ENCODE peak calls at places on chromosomes 3 and 15, in nine cellular contexts. Z, D, Q, O, I, W, U, R and B are unnamed samples.

GRCh38 chr3:4986611-4987373 is 7.6 kb downstream of the BHLHE40 start:
- DNase-seq in Z (peak; percentile 99), D (peak; percentile 60), Q (peak; percentile 98), O (peak; percentile 60), I (peak; percentile 94), W (peak; percentile 97), U (peak; percentile 98), R (peak; percentile 40), B (no peak)

GRCh38 chr3:127134466-127134865 is 58.5 kb upstream of the PRR23E start:
- DNase-seq in Z (no peak), D (no peak), Q (no peak), O (no peak), I (no peak), W (no peak), U (no peak), R (no peak), B (no peak)

GRCh38 chr15:74307827-74308642 is 59.4 kb downstream of the CYP11A1 start:
- DNase-seq in Z (peak; percentile 47), D (no peak), Q (peak; percentile 49), O (no peak), I (peak; percentile 77), W (peak; percentile 56), U (peak; percentile 56), R (no peak), B (no peak)

GRCh38 chr3:143333367-143333766 is 213.8 kb downstream of the CHST2 start:
- DNase-seq in Z (no peak), D (no peak), Q (no peak), O (no peak), I (no peak), W (no peak), U (no peak), R (no peak), B (no peak)

GRCh38 chr3:37920156-37920686 is 58.5 kb downstream of the CTDSPL start:
- DNase-seq in Z (no peak), D (no peak), Q (no peak), O (no peak), I (no peak), W (no peak), U (no peak), R (no peak), B (no peak)

GRCh38 chr3:157447026-157447694 is 10.5 kb downstream of the PTX3 start:
- DNase-seq in Z (no peak), D (no peak), Q (peak; percentile 4), O (no peak), I (no peak), W (no peak), U (peak; percentile 21), R (no peak), B (no peak)

GRCh38 chr15:33729648-33730047 is 238.6 kb upstream of the CHRM5 start:
- DNase-seq in Z (no peak), D (no peak), Q (peak; percentile 6), O (no peak), I (no peak), W (no peak), U (peak; percentile 16), R (no peak), B (no peak)

GRCh38 chr3:100629728-100630127 is 20.3 kb downstream of the ADGRG7 start:
- DNase-seq in Z (no peak), D (no peak), Q (no peak), O (no peak), I (no peak), W (no peak), U (no peak), R (no peak), B (no peak)

GRCh38 chr3:69052567-69052898 is 400 bp upstream of the TMF1 start:
- DNase-seq in Z (no peak), D (no peak), Q (no peak), O (no peak), I (no peak), W (no peak), U (no peak), R (no peak), B (no peak)

GRCh38 chr3:46708401-46709146 is 7.4 kb downstream of the TMIE start:
- DNase-seq in Z (no peak), D (no peak), Q (no peak), O (no peak), I (no peak), W (peak; percentile 9), U (no peak), R (no peak), B (no peak)

GRCh38 chr15:38864827-38865604 is 300.4 kb upstream of the RASGRP1 start:
- DNase-seq in Z (peak; percentile 58), D (no peak), Q (no peak), O (no peak), I (no peak), W (peak; percentile 28), U (no peak), R (no peak), B (no peak)

GRCh38 chr3:164791263-164791662 is 287.0 kb downstream of the SI start:
- DNase-seq in Z (no peak), D (no peak), Q (no peak), O (no peak), I (no peak), W (no peak), U (no peak), R (no peak), B (no peak)

GRCh38 chr3:66029443-66029842 is 9.3 kb downstream of the MAGI1 start:
- DNase-seq in Z (no peak), D (no peak), Q (no peak), O (no peak), I (no peak), W (no peak), U (no peak), R (no peak), B (no peak)

GRCh38 chr3:151878445-151878844 is 5.0 kb downstream of the SUCNR1 start:
- DNase-seq in Z (no peak), D (no peak), Q (no peak), O (no peak), I (no peak), W (no peak), U (no peak), R (no peak), B (no peak)

GRCh38 chr15:94747510-94747909 is 516.1 kb downstream of the MCTP2 start:
- DNase-seq in Z (no peak), D (no peak), Q (no peak), O (no peak), I (no peak), W (no peak), U (no peak), R (no peak), B (no peak)

GRCh38 chr15:74664028-74664616 is 31.7 kb downstream of the EDC3 start:
- DNase-seq in Z (peak; percentile 20), D (no peak), Q (no peak), O (no peak), I (no peak), W (peak; percentile 24), U (no peak), R (no peak), B (no peak)

GRCh38 chr15:45549831-45550230 is 27.3 kb upstream of the SLC30A4 start:
- DNase-seq in Z (no peak), D (no peak), Q (no peak), O (no peak), I (no peak), W (no peak), U (no peak), R (no peak), B (no peak)

GRCh38 chr3:23256741-23257435 is 53.8 kb downstream of the UBE2E2 start:
- DNase-seq in Z (no peak), D (no peak), Q (no peak), O (no peak), I (no peak), W (no peak), U (no peak), R (no peak), B (no peak)

GRCh38 chr15:66566963-66567531 is 1.2 kb upstream of the LCTL start:
- DNase-seq in Z (peak; percentile 77), D (peak; percentile 9), Q (peak; percentile 58), O (no peak), I (peak; percentile 87), W (peak; percentile 46), U (peak; percentile 37), R (no peak), B (peak; percentile 79)

GRCh38 chr15:96171271-96171739 is 159.2 kb upstream of the NR2F2 start:
- DNase-seq in Z (no peak), D (no peak), Q (no peak), O (no peak), I (no peak), W (no peak), U (peak; percentile 78), R (no peak), B (no peak)

GRCh38 chr3:114319453-114319852 is 25.6 kb downstream of the TIGIT start:
- DNase-seq in Z (no peak), D (no peak), Q (no peak), O (no peak), I (no peak), W (no peak), U (no peak), R (no peak), B (peak; percentile 45)

GRCh38 chr3:51944541-51945021 is 2.4 kb downstream of the PARP3 start:
- DNase-seq in Z (no peak), D (no peak), Q (no peak), O (no peak), I (no peak), W (no peak), U (no peak), R (no peak), B (no peak)

GRCh38 chr15:79004336-79004735 is 59.5 kb upstream of the CTSH start:
- DNase-seq in Z (no peak), D (no peak), Q (peak; percentile 48), O (no peak), I (peak; percentile 71), W (no peak), U (peak; percentile 22), R (no peak), B (peak; percentile 31)